ENCODE peak calls at places on chromosome 22, in eight cellular contexts. A is foreskin fibroblast, M is left ventricle myocardium inferior, U is thoracic aorta, K is pancreas, B is fibroblast of the aortic adventitia, P is brain microvascular endothelial cell, F is AG04449. J is an unnamed sample.

GRCh38 chr22:44181033-44181911 is 547 bp downstream of the PARVG start:
- DNase-seq in A (no peak), M (peak), U (no peak), K (no peak), B (no peak), P (no peak), F (no peak), J (no peak)

GRCh38 chr22:50138988-50139387 is 31.5 kb upstream of the PANX2 start:
- DNase-seq in A (no peak), M (no peak), U (no peak), K (no peak), B (no peak), P (no peak), F (no peak), J (no peak)

GRCh38 chr22:33539902-33540751 is 380.1 kb downstream of the LARGE1 start:
- DNase-seq in A (no peak), M (peak), U (peak), K (peak), B (peak), P (peak), F (no peak), J (no peak)

GRCh38 chr22:47173535-47174021 is 411.1 kb downstream of the TBC1D22A start:
- DNase-seq in A (no peak), M (no peak), U (no peak), K (peak), B (no peak), P (no peak), F (no peak), J (no peak)

GRCh38 chr22:27853404-27853803 is 51.8 kb upstream of the MN1 start:
- DNase-seq in A (peak), M (no peak), U (no peak), K (no peak), B (no peak), P (no peak), F (no peak), J (no peak)

GRCh38 chr22:31329029-31329428 is 17.1 kb downstream of the PATZ1 start:
- DNase-seq in A (no peak), M (no peak), U (no peak), K (no peak), B (no peak), P (no peak), F (no peak), J (no peak)

GRCh38 chr22:50581031-50581949 is 1.4 kb downstream of the CHKB start:
- DNase-seq in A (no peak), M (no peak), U (no peak), K (no peak), B (no peak), P (no peak), F (no peak), J (no peak)

GRCh38 chr22:35685731-35686130 is 31.9 kb upstream of the APOL5 start:
- DNase-seq in A (peak), M (no peak), U (no peak), K (no peak), B (no peak), P (peak), F (no peak), J (peak)

DNA sequence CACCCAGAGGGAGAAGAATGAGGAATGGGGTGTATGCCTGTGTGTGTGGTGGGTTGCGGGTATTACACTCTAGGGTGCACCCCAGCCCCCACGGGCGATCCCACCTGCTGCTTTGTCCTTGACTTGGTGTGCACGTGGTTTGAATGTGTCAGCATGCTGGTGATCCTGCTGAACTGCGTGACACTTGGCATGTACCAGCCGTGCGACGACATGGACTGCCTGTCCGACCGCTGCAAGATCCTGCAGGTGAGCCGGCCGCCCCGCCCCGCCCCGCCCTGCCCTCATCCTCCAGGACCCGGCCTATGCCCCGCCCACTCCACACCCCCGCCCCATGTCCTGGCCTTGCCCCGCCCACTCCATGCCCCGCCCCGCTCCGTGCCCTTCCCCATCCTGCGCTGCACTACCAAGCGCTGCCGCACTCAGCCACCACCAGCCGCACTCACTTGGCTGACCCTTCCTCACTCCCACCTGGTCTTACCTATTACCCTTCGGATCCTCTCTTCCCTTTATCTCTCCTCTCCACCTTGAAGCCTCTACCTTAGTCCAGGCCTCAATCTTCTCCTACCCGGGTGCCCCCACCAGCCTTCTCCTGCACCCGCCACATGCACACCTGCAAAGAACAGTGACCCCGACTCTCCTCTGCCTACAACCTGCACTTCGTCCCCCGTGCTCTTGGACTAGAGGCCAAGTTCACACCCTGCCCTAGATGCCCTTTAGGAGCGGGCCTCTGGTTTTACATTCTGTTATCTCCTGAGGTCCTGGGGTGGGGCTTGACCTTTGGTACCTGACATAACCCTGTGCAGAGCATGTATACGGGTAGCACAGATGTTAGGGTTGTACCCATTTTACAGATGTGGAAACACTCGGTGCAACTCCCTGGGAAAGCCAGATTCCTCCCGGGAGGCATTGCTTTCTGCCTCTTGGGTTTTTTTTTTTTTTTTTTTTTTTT is 27.7 kb downstream of the CACNA1I start:
- DNase-seq in A (peak), M (no peak), U (no peak), K (peak), B (no peak), P (no peak), F (no peak), J (peak)
- TF ChIP-seq CTCF in A (no peak), M (no peak), U (no peak), K (no peak), B (peak), P (peak), F (no peak), J (no peak)

GRCh38 chr22:18065256-18065655 is 12.5 kb upstream of the PEX26 start:
- DNase-seq in A (no peak), M (no peak), U (no peak), K (no peak), B (no peak), P (no peak), F (no peak), J (no peak)
- TF ChIP-seq CTCF in A (no peak), M (no peak), U (no peak), K (no peak), B (no peak), P (no peak), F (no peak), J (no peak)

GRCh38 chr22:20258584-20259335 is 9.4 kb downstream of the RTN4R start:
- DNase-seq in A (no peak), M (no peak), U (no peak), K (no peak), B (no peak), P (no peak), F (no peak), J (no peak)
- TF ChIP-seq CTCF in A (peak), M (no peak), U (no peak), K (no peak), B (peak), P (peak), F (peak), J (peak)

DNA sequence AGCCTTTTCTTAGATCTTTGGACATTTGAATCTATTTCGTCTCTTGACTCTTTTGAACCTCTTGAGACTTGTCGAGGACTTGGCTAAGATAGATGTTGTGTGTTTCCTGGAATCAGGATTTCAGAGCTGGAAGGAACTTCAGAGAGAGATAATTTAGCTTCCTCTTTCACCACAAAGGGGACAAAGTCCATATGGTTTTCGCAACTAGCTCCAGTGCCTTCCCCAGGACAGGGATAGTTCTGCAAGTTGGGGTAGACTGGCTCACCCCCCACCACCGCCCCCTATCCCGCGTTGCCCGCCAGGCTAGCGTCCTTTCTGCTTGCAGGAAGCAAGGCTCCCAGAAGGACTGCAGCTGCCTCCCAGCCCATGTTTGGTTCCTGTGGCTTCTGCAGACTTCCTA is 75.7 kb upstream of the MYO18B start:
- DNase-seq in A (peak), M (peak), U (no peak), K (peak), B (peak), P (no peak), F (no peak), J (peak)
- TF ChIP-seq CTCF in A (no peak), M (no peak), U (no peak), K (no peak), B (no peak), P (no peak), F (no peak), J (no peak)

DNA sequence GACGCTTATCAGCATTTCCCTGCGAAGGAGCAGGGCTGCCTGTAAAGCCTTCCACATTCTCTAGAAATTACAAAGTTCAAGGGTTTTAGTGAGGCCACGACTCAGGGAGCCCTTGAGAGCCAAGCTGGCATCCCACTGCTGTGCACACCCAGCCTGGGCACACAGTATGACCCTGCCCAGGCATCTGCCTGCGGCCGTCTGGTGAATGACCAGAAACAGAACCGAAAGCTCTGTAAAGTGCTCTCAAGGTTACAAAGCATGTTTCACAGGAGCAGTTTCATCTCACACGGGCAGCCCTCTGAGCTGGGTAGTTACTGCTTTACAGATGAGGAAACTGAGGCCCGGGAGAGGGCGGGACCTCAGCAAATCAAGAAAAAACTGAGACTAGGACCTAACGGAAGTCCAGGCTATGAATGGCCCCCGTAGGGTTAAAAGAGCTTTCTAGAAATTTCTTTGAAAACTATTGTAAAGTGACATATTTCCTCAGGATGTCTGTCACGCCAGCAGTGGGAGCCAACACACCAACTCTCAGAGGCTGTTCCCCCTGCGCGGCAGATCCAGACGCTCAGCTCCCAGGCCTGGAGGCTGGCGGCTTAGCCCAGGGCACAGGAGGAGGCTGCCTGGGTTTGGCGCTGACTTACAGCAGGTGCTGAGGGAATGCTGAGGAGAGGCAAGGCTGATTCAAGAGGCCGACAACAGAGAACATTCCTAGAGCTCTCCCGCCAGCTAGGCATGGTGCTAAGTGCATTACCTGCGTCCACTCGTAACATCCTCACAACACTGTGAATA is 7.7 kb upstream of the TCF20 start:
- DNase-seq in A (peak), M (no peak), U (no peak), K (no peak), B (no peak), P (no peak), F (no peak), J (no peak)
- TF ChIP-seq CTCF in A (peak), M (no peak), U (no peak), K (no peak), B (no peak), P (peak), F (peak), J (no peak)

GRCh38 chr22:45502215-45503070 is at the start of gene FBLN1:
- DNase-seq in A (peak), M (peak), U (no peak), K (no peak), B (no peak), P (no peak), F (no peak), J (peak)
- TF ChIP-seq CTCF in A (peak), M (no peak), U (no peak), K (no peak), B (peak), P (no peak), F (peak), J (peak)

J was measured in nephron progenitor cell.